ENCODE peak calls at places on chromosomes 1 and 21, in four cellular contexts. M is activated B cell treated with CpG ODN at 0.5 μM for 24 hours, P is B cell, Y is endothelial cell of umbilical vein. K is an unnamed sample.

GRCh38 chr1:220462756-220463155 is 65.2 kb upstream of the MARK1 start:
- DNase-seq in M (no peak), P (no peak), Y (no peak), K (no peak)

GRCh38 chr1:94081566-94082344 is 39.2 kb downstream of the ABCA4 start:
- DNase-seq in M (no peak), P (no peak), Y (no peak), K (no peak)

GRCh38 chr1:86231076-86231475 is 74.5 kb upstream of the COL24A1 start:
- DNase-seq in M (no peak), Y (no peak), P (no peak), K (no peak)

GRCh38 chr1:45026446-45026845 is 14.4 kb downstream of the UROD start:
- DNase-seq in Y (no peak), P (no peak), M (no peak), K (no peak)

GRCh38 chr1:228182296-228183030 is 16.9 kb downstream of the IBA57 start:
- DNase-seq in Y (no peak), P (no peak), M (no peak), K (no peak)

GRCh38 chr1:46248122-46248920 is 758 bp downstream of the RAD54L start:
- DNase-seq in P (no peak), Y (peak; percentile 17), M (no peak), K (peak; percentile 28)

GRCh38 chr21:38359835-38360234 is 103.0 kb downstream of the KCNJ15 start:
- DNase-seq in M (no peak), P (no peak), Y (no peak), K (no peak)

GRCh38 chr1:203354246-203354645 is 3.3 kb upstream of the FMOD start:
- DNase-seq in Y (no peak), M (no peak), P (no peak), K (no peak)

GRCh38 chr1:67347688-67348472 is 40.2 kb downstream of the IL12RB2 start:
- DNase-seq in M (no peak), P (no peak), Y (peak; percentile 57), K (no peak)

GRCh38 chr1:56473582-56474270 is 105.6 kb downstream of the PLPP3 start:
- DNase-seq in P (no peak), M (no peak), Y (no peak), K (no peak)

GRCh38 chr1:229196404-229197224 is 74.3 kb upstream of the RAB4A start:
- DNase-seq in Y (no peak), M (no peak), P (no peak), K (no peak)

GRCh38 chr1:44031051-44031899 is at the start of gene SLC6A9:
- DNase-seq in M (peak; percentile 43), P (peak; percentile 46), Y (peak; percentile 34), K (peak; percentile 73)

GRCh38 chr1:227547604-227548397 is 15.6 kb upstream of the ZNF678 start:
- DNase-seq in M (no peak), Y (no peak), P (no peak), K (no peak)

GRCh38 chr1:210901981-210902770 is 231.8 kb downstream of the KCNH1 start:
- DNase-seq in Y (no peak), P (no peak), M (no peak), K (no peak)

GRCh38 chr1:81097860-81098259 is 702.9 kb upstream of the ADGRL2 start:
- DNase-seq in P (no peak), M (no peak), Y (no peak), K (no peak)

GRCh38 chr21:15007716-15008296 is 57.0 kb downstream of the NRIP1 start:
- DNase-seq in M (no peak), P (no peak), Y (no peak), K (no peak)

K was measured in upper lobe of left lung.